ENCODE peak calls at places on chromosomes 11 and 22, in four cellular contexts. J is lung; U is stimulated activated CD4-positive, alpha-beta T cell treated with anti-CD3 and anti-CD28 coated beads, Interleukin-1b, Interleukin-23, amount 100 ng/mL, for 1 hour; G is lung microvascular endothelial cell. Y is an unnamed sample.

GRCh38 chr11:118996926-118997626 is 862 bp upstream of the CENATAC start:
- DNase-seq in J (no peak), U (no peak), G (peak; percentile 45), Y (peak; percentile 30)

GRCh38 chr11:77173494-77173893 is 45.4 kb downstream of the MYO7A start:
- DNase-seq in J (no peak), U (no peak), G (peak; percentile 5), Y (no peak)

GRCh38 chr11:70005107-70005818 is 72.9 kb upstream of the ANO1 start:
- DNase-seq in J (no peak), U (no peak), G (peak; percentile 32), Y (no peak)

GRCh38 chr22:36573815-36574350 is 44.9 kb upstream of the EIF3D start:
- DNase-seq in J (no peak), U (no peak), G (no peak), Y (no peak)

GRCh38 chr11:91373497-91373896 is 851.1 kb upstream of the FAT3 start:
- DNase-seq in J (no peak), U (no peak), G (no peak), Y (peak; percentile 3)

GRCh38 chr22:42033263-42034181 is 34.9 kb downstream of the WBP2NL start:
- DNase-seq in J (no peak), U (no peak), G (no peak), Y (no peak)

GRCh38 chr11:111707039-111707690 is 59.0 kb downstream of the PPP2R1B start:
- DNase-seq in J (peak; percentile 46), U (no peak), G (peak; percentile 98), Y (peak; percentile 69)

GRCh38 chr11:118635237-118635591 is 27.8 kb downstream of the PHLDB1 start:
- DNase-seq in J (no peak), U (no peak), G (no peak), Y (no peak)

GRCh38 chr11:31757245-31757835 is 53.8 kb downstream of the PAX6 start:
- DNase-seq in J (no peak), U (no peak), G (no peak), Y (no peak)

GRCh38 chr22:36610567-36610966 is 81.6 kb upstream of the EIF3D start:
- DNase-seq in J (no peak), U (no peak), G (no peak), Y (no peak)

GRCh38 chr22:43273902-43274484 is 69.2 kb downstream of the SCUBE1 start:
- DNase-seq in J (peak; percentile 58), U (no peak), G (peak; percentile 66), Y (peak; percentile 78)

GRCh38 chr22:24183321-24184031 is 2.2 kb downstream of the SUSD2 start:
- DNase-seq in J (peak; percentile 53), U (no peak), G (no peak), Y (no peak)

GRCh38 chr11:16818284-16818683 is 79.8 kb downstream of the C11orf58 start:
- DNase-seq in J (no peak), U (no peak), G (peak; percentile 37), Y (no peak)

GRCh38 chr11:35418282-35418846 is 994 bp downstream of the SLC1A2 start:
- DNase-seq in J (no peak), U (no peak), G (no peak), Y (no peak)

GRCh38 chr11:12005476-12005875 is 3.0 kb downstream of the DKK3 start:
- DNase-seq in J (no peak), U (no peak), G (peak; percentile 85), Y (no peak)

GRCh38 chr11:64231536-64231935 is 1.2 kb downstream of the DNAJC4 start:
- DNase-seq in J (no peak), U (no peak), G (no peak), Y (no peak)

GRCh38 chr22:48961705-48962104 is 866.0 kb downstream of the BRD1 start:
- DNase-seq in J (no peak), U (no peak), G (no peak), Y (no peak)

GRCh38 chr22:29830585-29830984 is 7.5 kb downstream of the ASCC2 start:
- DNase-seq in J (no peak), U (no peak), G (no peak), Y (no peak)

GRCh38 chr11:13010737-13011342 is 1.7 kb downstream of the RASSF10 start:
- DNase-seq in J (peak; percentile 34), U (no peak), G (no peak), Y (no peak)

GRCh38 chr11:69080361-69080973 is 31.7 kb downstream of the TPCN2 start:
- DNase-seq in J (no peak), U (no peak), G (peak; percentile 10), Y (no peak)

GRCh38 chr11:92552942-92553341 is 328.3 kb downstream of the FAT3 start:
- DNase-seq in J (no peak), U (no peak), G (no peak), Y (no peak)

GRCh38 chr11:126163074-126163700 is 48.3 kb downstream of the RPUSD4 start:
- DNase-seq in J (no peak), U (no peak), G (peak; percentile 16), Y (peak; percentile 27)

GRCh38 chr11:117097567-117098268 is 510 bp downstream of the SIK3 start:
- DNase-seq in J (peak; percentile 44), U (no peak), G (peak; percentile 36), Y (no peak)

GRCh38 chr11:118641463-118642019 is 34.1 kb downstream of the PHLDB1 start:
- DNase-seq in J (no peak), U (no peak), G (no peak), Y (no peak)

GRCh38 chr11:57637626-57638004 is 12.1 kb downstream of the YPEL4 start:
- DNase-seq in J (no peak), U (no peak), G (no peak), Y (no peak)

Y was measured in SK-MEL-5.